ENCODE peak calls at places on chromosomes 2 and 18, in eight cellular contexts. B, C, H, T, V, O, S and K are unnamed samples.

GRCh38 chr2:103819599-103819998 is 1034.3 kb upstream of the POU3F3 start:
- DNase-seq in O (no peak), V (no peak), C (no peak), B (no peak), T (no peak), H (no peak), S (no peak), K (no peak)

GRCh38 chr2:137208361-137208973 is 443.1 kb downstream of the THSD7B start:
- DNase-seq in B (no peak), V (no peak), C (no peak), O (no peak), H (peak; percentile 68), S (no peak), T (no peak), K (no peak)

GRCh38 chr2:62568983-62569837 is 63.2 kb upstream of the TMEM17 start:
- DNase-seq in B (no peak), H (no peak), O (no peak), S (no peak), V (no peak), C (no peak), T (peak; percentile 6), K (no peak)

GRCh38 chr2:218026676-218027425 is 24.1 kb upstream of the TNS1 start:
- DNase-seq in T (no peak), C (peak; percentile 85), S (no peak), V (no peak), H (no peak), O (no peak), B (no peak), K (peak; percentile 60)

GRCh38 chr18:52333860-52334259 is 6.1 kb upstream of the DCC start:
- DNase-seq in C (no peak), T (no peak), S (no peak), H (no peak), O (no peak), B (no peak), V (no peak), K (no peak)

GRCh38 chr2:234669611-234670010 is 172.7 kb upstream of the ARL4C start:
- DNase-seq in B (no peak), C (no peak), S (no peak), H (no peak), V (no peak), O (no peak), T (no peak), K (no peak)

GRCh38 chr2:205465791-205466190 is 216.5 kb upstream of the NRP2 start:
- DNase-seq in H (no peak), T (no peak), B (no peak), S (no peak), V (no peak), C (no peak), O (no peak), K (no peak)

GRCh38 chr2:149782566-149782965 is 195.0 kb upstream of the MMADHC start:
- DNase-seq in T (no peak), B (no peak), O (no peak), S (no peak), C (no peak), H (no peak), V (no peak), K (no peak)

GRCh38 chr2:75458201-75458600 is 102.5 kb downstream of the EVA1A start:
- DNase-seq in H (no peak), B (no peak), V (no peak), C (no peak), S (no peak), O (no peak), T (no peak), K (no peak)

GRCh38 chr2:47798628-47799027 is 15.7 kb downstream of the MSH6 start:
- DNase-seq in T (no peak), V (no peak), H (no peak), B (no peak), C (no peak), O (no peak), S (no peak), K (no peak)

GRCh38 chr2:39008663-39009062 is 112.2 kb downstream of the SOS1 start:
- DNase-seq in C (no peak), H (peak; percentile 46), T (no peak), S (no peak), B (peak; percentile 5), O (no peak), V (no peak), K (no peak)

GRCh38 chr2:77270433-77270832 is 251.7 kb downstream of the LRRTM4 start:
- DNase-seq in H (no peak), S (no peak), C (no peak), B (no peak), T (peak; percentile 43), O (no peak), V (no peak), K (no peak)

GRCh38 chr2:19614066-19614465 is 255.6 kb upstream of the OSR1 start:
- DNase-seq in T (no peak), H (no peak), O (no peak), B (no peak), S (no peak), C (no peak), V (no peak), K (no peak)

GRCh38 chr2:203650860-203651613 is 55.4 kb upstream of the CD28 start:
- DNase-seq in V (no peak), B (peak; percentile 62), S (no peak), O (peak; percentile 75), H (peak; percentile 72), C (no peak), T (no peak), K (peak; percentile 28)

GRCh38 chr2:84805250-84805917 is 75.5 kb downstream of the TRABD2A start:
- DNase-seq in V (no peak), B (peak; percentile 64), O (no peak), C (no peak), T (no peak), H (no peak), S (no peak), K (no peak)

GRCh38 chr2:61898810-61899209 is 6.7 kb upstream of the COMMD1 start:
- DNase-seq in B (peak; percentile 25), C (no peak), S (no peak), V (no peak), O (no peak), H (peak; percentile 38), T (no peak), K (no peak)

GRCh38 chr2:191922736-191923651 is 76.1 kb upstream of the CAVIN2 start:
- DNase-seq in C (no peak), S (no peak), B (no peak), H (no peak), T (no peak), O (no peak), V (no peak), K (no peak)